ENCODE peak calls at places on chromosome 5, in seven cellular contexts. Z, R, E, S, U, B and Q are unnamed samples.

GRCh38 chr5:145764325-145764724 is 70.8 kb downstream of the PRELID2 start:
- DNase-seq in E (no peak), U (no peak), Z (no peak), B (no peak), S (peak; percentile 7), R (no peak), Q (no peak)

GRCh38 chr5:159928122-159928960 is 12.1 kb downstream of the ADRA1B start:
- DNase-seq in E (peak; percentile 54), Z (no peak), R (peak; percentile 76), U (peak; percentile 48), S (peak; percentile 43), B (no peak), Q (no peak)

GRCh38 chr5:1548702-1549523 is 25.2 kb upstream of the LPCAT1 start:
- DNase-seq in U (no peak), B (no peak), R (peak; percentile 44), E (no peak), S (no peak), Z (no peak), Q (no peak)

GRCh38 chr5:40384782-40385390 is 294.8 kb upstream of the PTGER4 start:
- DNase-seq in Z (no peak), R (no peak), S (no peak), U (no peak), B (no peak), E (no peak), Q (no peak)

GRCh38 chr5:2184563-2185540 is 302.1 kb upstream of the IRX4 start:
- DNase-seq in E (no peak), R (no peak), B (no peak), Z (no peak), S (no peak), U (no peak), Q (no peak)

GRCh38 chr5:43232943-43233833 is 41.2 kb downstream of the NIM1K start:
- DNase-seq in Z (no peak), B (no peak), R (no peak), S (no peak), U (no peak), E (no peak), Q (no peak)

GRCh38 chr5:159620853-159621540 is 290.7 kb upstream of the IL12B start:
- DNase-seq in S (no peak), U (no peak), B (no peak), E (no peak), R (no peak), Z (peak; percentile 38), Q (no peak)

GRCh38 chr5:156411131-156411727 is 84.3 kb downstream of the SGCD start:
- DNase-seq in R (no peak), Z (no peak), S (peak; percentile 21), B (no peak), E (no peak), U (no peak), Q (no peak)

GRCh38 chr5:157271740-157272271 is 5.9 kb downstream of the CYFIP2 start:
- DNase-seq in E (no peak), B (no peak), R (no peak), S (no peak), Z (no peak), U (no peak), Q (no peak)

GRCh38 chr5:37619353-37619752 is 220.5 kb downstream of the GDNF start:
- DNase-seq in Z (no peak), B (no peak), S (peak; percentile 61), U (no peak), R (no peak), E (no peak), Q (no peak)

GRCh38 chr5:71905804-71906711 is 187.0 kb downstream of the CARTPT start:
- DNase-seq in R (no peak), U (no peak), B (no peak), Z (no peak), S (no peak), E (no peak), Q (peak; percentile 30)

GRCh38 chr5:94830520-94830919 is 212.1 kb downstream of the SLF1 start:
- DNase-seq in S (no peak), R (no peak), Z (no peak), E (peak; percentile 8), B (no peak), U (no peak), Q (no peak)

GRCh38 chr5:97297063-97297715 is 114.1 kb upstream of the RIOK2 start:
- DNase-seq in B (no peak), Z (peak; percentile 76), E (peak; percentile 60), U (no peak), S (no peak), R (no peak), Q (no peak)
- TF ChIP-seq CTCF in B (peak; percentile 16), Z (peak; percentile 88), E (peak; percentile 72), U (peak; percentile 11), S (peak; percentile 41), R (no peak), Q (peak; percentile 46)

DNA sequence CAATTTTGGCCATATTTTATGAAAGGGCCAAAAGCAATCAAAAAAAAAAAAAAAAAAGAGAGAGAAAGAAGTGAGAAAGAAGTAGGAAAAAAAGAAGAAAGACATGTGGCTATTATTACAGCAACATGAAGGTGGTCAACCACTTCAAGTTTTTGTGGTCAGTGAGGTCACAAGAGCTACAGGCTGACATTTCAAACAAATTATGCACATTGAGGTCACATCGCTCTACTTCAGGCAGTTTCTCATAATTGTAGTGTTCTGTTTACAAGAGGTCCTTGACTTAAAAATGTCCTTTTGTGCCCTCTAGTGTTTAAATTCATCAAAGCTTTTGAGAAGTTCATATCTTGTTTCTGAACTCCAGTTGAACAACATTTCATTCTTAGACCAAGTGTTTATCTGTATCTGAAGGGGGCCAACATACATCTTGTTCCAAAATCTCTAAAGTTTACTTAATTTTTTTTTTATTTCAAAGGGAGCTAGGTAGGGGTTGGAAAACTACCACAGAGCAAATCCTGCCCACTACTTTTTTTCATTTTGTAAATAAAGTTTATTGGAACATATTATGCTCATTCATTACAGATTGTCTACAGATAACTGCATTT is 513.1 kb downstream of the PDE4D start:
- DNase-seq in B (peak; percentile 35), E (peak; percentile 37), S (peak; percentile 21), Z (no peak), U (no peak), R (no peak), Q (peak; percentile 44)
- TF ChIP-seq CTCF in B (peak; percentile 58), E (peak; percentile 54), S (peak; percentile 57), Z (peak; percentile 61), U (peak; percentile 50), R (peak; percentile 57), Q (peak; percentile 52)

GRCh38 chr5:131796793-131797693 is at the start of gene FNIP1:
- DNase-seq in R (peak; percentile 100), U (peak; percentile 100), B (peak; percentile 39), S (peak; percentile 85), Z (peak; percentile 99), E (peak; percentile 85), Q (peak; percentile 88)
- TF ChIP-seq CTCF in R (no peak), U (no peak), B (no peak), S (peak; percentile 22), Z (peak; percentile 35), E (no peak), Q (no peak)

DNA sequence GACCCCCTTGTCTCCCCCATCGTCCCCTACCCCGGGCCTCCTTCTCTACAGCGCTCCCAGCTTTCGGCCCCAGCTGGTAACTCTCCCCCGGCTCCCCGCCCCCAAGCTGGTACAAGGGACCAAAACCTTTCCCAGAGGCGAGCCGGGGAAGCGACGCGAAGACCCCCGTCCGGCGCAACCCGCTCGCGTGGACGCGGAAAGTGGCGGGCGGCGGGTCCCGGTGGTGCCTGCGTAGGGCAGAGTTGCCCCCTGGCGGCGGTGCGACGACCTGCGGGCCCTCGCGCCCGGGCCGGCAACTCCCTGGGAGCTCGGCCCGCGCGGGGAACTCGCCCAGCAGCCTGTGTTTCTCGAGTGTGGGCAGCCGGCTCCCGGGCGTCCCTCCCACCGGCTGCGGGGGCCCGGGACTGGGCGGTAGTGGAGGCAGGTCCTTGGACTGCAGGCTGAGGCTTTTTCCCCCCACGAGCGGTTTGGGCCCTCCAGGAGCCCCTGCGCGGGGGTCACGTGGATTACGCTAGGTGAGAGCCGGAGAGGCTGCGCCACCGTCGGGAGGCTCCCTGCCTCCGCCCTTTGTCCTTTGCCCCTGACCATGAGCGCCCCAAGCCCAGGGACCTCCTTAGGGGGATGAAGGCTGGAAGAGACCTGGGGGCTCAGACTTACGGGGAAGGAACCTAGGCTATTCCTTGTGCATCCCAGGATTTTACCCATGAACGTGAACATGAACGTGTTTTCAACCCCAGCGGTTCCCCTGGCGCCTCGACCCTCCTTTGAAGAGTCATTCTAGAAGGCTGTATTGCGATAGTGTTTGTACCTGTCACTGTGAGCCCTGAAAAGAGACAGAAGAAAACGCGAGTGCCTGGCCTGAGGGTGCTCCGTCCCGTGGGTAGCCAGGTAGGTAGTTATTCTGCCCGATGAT is 2.9 kb upstream of the FOXD1 start:
- DNase-seq in S (no peak), E (no peak), U (peak; percentile 77), R (peak; percentile 73), Z (peak; percentile 66), B (no peak), Q (no peak)
- TF ChIP-seq CTCF in S (peak; percentile 72), E (peak; percentile 73), U (peak; percentile 80), R (peak; percentile 82), Z (peak; percentile 94), B (peak; percentile 70), Q (peak; percentile 68)

DNA sequence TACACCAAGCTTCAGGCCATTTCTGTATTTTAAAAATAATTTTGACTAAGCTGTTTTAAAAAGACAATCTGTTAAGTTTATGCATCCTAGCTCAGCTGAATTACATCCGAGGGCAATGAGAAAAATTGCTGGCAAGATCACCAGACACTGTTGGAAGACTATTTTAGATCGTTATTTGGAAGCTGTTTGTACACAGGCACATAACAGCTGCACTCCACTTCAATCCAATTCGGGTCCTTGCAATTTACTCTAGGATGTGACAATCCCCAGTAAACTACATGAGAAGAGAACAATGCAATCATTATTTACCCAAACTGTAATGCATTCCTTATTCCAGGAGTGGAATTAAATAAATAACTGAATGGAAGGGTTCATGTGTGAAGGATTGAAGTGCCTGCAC is 79.3 kb upstream of the RASA1 start:
- DNase-seq in R (no peak), U (no peak), Z (no peak), S (no peak), B (no peak), E (no peak), Q (no peak)
- TF ChIP-seq CTCF in R (no peak), U (no peak), Z (no peak), S (no peak), B (no peak), E (no peak), Q (no peak)

GRCh38 chr5:177520906-177521513 is 4.2 kb upstream of the DDX41 start:
- DNase-seq in E (no peak), R (no peak), Z (no peak), B (no peak), U (no peak), S (no peak), Q (no peak)
- TF ChIP-seq CTCF in E (peak; percentile 32), R (no peak), Z (peak; percentile 48), B (peak; percentile 30), U (peak; percentile 4), S (peak; percentile 20), Q (peak; percentile 25)

GRCh38 chr5:16690243-16690839 is 73.5 kb upstream of the RETREG1 start:
- DNase-seq in E (peak; percentile 19), Z (peak; percentile 68), B (no peak), S (no peak), U (no peak), R (no peak), Q (no peak)
- TF ChIP-seq CTCF in E (peak; percentile 78), Z (peak; percentile 87), B (peak; percentile 84), S (peak; percentile 84), U (peak; percentile 36), R (peak; percentile 39), Q (peak; percentile 88)

GRCh38 chr5:140840978-140841962 is at the start of gene PCDHA8:
- DNase-seq in S (no peak), R (no peak), Z (peak; percentile 66), U (no peak), E (peak; percentile 13), B (no peak), Q (no peak)
- TF ChIP-seq CTCF in S (no peak), R (no peak), Z (peak; percentile 68), U (no peak), E (peak; percentile 58), B (peak; percentile 40), Q (peak; percentile 29)